ENCODE peak calls at places on chromosome 16, in five cellular contexts. One of them, this sample, is unnamed.
A peak's percentile ranks its signal among the peaks of the same experiment; 100 is the strongest.

GRCh38 chr16:69179255-69180010 is 7.5 kb upstream of the SNTB2 start:
- DNase-seq in NT2/D1: no peak
- DNase-seq in GM12878: no peak
- DNase-seq in H1: no peak
- DNase-seq in HepG2: peak; percentile 40
- DNase-seq in this sample: no peak

GRCh38 chr16:71430744-71431143 is 11.1 kb downstream of the TLE7 start:
- DNase-seq in NT2/D1: no peak
- DNase-seq in GM12878: no peak
- DNase-seq in H1: no peak
- DNase-seq in HepG2: no peak
- DNase-seq in this sample: no peak

GRCh38 chr16:50611332-50611934 is 63.2 kb downstream of the NKD1 start:
- DNase-seq in NT2/D1: no peak
- DNase-seq in GM12878: no peak
- DNase-seq in H1: no peak
- DNase-seq in HepG2: peak; percentile 40
- DNase-seq in this sample: no peak

GRCh38 chr16:54928421-54929089 is 2.1 kb upstream of the IRX5 start:
- DNase-seq in NT2/D1: no peak
- DNase-seq in GM12878: no peak
- DNase-seq in H1: no peak
- DNase-seq in HepG2: no peak
- DNase-seq in this sample: peak; percentile 45

GRCh38 chr16:27547134-27547533 is 2.6 kb downstream of the GTF3C1 start:
- DNase-seq in NT2/D1: no peak
- DNase-seq in GM12878: no peak
- DNase-seq in H1: no peak
- DNase-seq in HepG2: no peak
- DNase-seq in this sample: no peak

GRCh38 chr16:2341456-2342447 is 1.2 kb upstream of the ABCA3 start:
- DNase-seq in NT2/D1: no peak
- DNase-seq in GM12878: no peak
- DNase-seq in H1: no peak
- DNase-seq in HepG2: no peak
- DNase-seq in this sample: no peak

GRCh38 chr16:54140057-54140787 is 146.4 kb downstream of the IRX3 start:
- DNase-seq in NT2/D1: no peak
- DNase-seq in GM12878: no peak
- DNase-seq in H1: no peak
- DNase-seq in HepG2: peak; percentile 53
- DNase-seq in this sample: no peak

GRCh38 chr16:27677300-27677699 is 127.4 kb downstream of the KATNIP start:
- DNase-seq in NT2/D1: no peak
- DNase-seq in GM12878: no peak
- DNase-seq in H1: no peak
- DNase-seq in HepG2: peak; percentile 21
- DNase-seq in this sample: no peak

GRCh38 chr16:85399583-85400284 is 213.4 kb upstream of the GSE1 start:
- DNase-seq in NT2/D1: no peak
- DNase-seq in GM12878: no peak
- DNase-seq in H1: no peak
- DNase-seq in HepG2: no peak
- DNase-seq in this sample: no peak

GRCh38 chr16:19316846-19317245 is 31.3 kb downstream of the CLEC19A start:
- DNase-seq in NT2/D1: peak; percentile 63
- DNase-seq in GM12878: no peak
- DNase-seq in H1: no peak
- DNase-seq in HepG2: no peak
- DNase-seq in this sample: no peak

GRCh38 chr16:11045846-11046245 is 101.5 kb downstream of the CLEC16A start:
- DNase-seq in NT2/D1: no peak
- DNase-seq in GM12878: no peak
- DNase-seq in H1: no peak
- DNase-seq in HepG2: no peak
- DNase-seq in this sample: no peak

GRCh38 chr16:21611546-21612384 is 12.4 kb downstream of the METTL9 start:
- DNase-seq in NT2/D1: no peak
- DNase-seq in GM12878: no peak
- DNase-seq in H1: no peak
- DNase-seq in HepG2: no peak
- DNase-seq in this sample: no peak

GRCh38 chr16:67147437-67148140 is 3.2 kb downstream of the B3GNT9 start:
- DNase-seq in NT2/D1: no peak
- DNase-seq in GM12878: no peak
- DNase-seq in H1: no peak
- DNase-seq in HepG2: no peak
- DNase-seq in this sample: no peak

GRCh38 chr16:61263400-61263799 is 772.8 kb downstream of the CDH8 start:
- DNase-seq in NT2/D1: peak; percentile 38
- DNase-seq in GM12878: no peak
- DNase-seq in H1: no peak
- DNase-seq in HepG2: no peak
- DNase-seq in this sample: no peak

GRCh38 chr16:68219708-68220378 is 16.1 kb downstream of the ESRP2 start:
- DNase-seq in NT2/D1: no peak
- DNase-seq in GM12878: no peak
- DNase-seq in H1: no peak
- DNase-seq in HepG2: no peak
- DNase-seq in this sample: no peak

GRCh38 chr16:51624083-51624775 is 473.2 kb upstream of the SALL1 start:
- DNase-seq in NT2/D1: no peak
- DNase-seq in GM12878: no peak
- DNase-seq in H1: no peak
- DNase-seq in HepG2: no peak
- DNase-seq in this sample: no peak

GRCh38 chr16:66361604-66362135 is 4.8 kb upstream of the CDH5 start:
- DNase-seq in NT2/D1: no peak
- DNase-seq in GM12878: no peak
- DNase-seq in H1: no peak
- DNase-seq in HepG2: no peak
- DNase-seq in this sample: no peak

GRCh38 chr16:85211247-85211910 is 99.1 kb upstream of the CIBAR2 start:
- DNase-seq in NT2/D1: no peak
- DNase-seq in GM12878: no peak
- DNase-seq in H1: no peak
- DNase-seq in HepG2: no peak
- DNase-seq in this sample: no peak

GRCh38 chr16:66476328-66477027 is 49.4 kb downstream of the BEAN1 start:
- DNase-seq in NT2/D1: no peak
- DNase-seq in GM12878: no peak
- DNase-seq in H1: no peak
- DNase-seq in HepG2: no peak
- DNase-seq in this sample: peak; percentile 65

GRCh38 chr16:11554054-11554453 is 32.7 kb downstream of the LITAF start:
- DNase-seq in NT2/D1: no peak
- DNase-seq in GM12878: no peak
- DNase-seq in H1: no peak
- DNase-seq in HepG2: no peak
- DNase-seq in this sample: no peak

GRCh38 chr16:17397499-17397891 is 73.3 kb downstream of the XYLT1 start:
- DNase-seq in NT2/D1: no peak
- DNase-seq in GM12878: no peak
- DNase-seq in H1: no peak
- DNase-seq in HepG2: peak; percentile 61
- DNase-seq in this sample: no peak

GRCh38 chr16:165218-165538 is 600 bp upstream of the HBM start:
- DNase-seq in NT2/D1: no peak
- DNase-seq in GM12878: no peak
- DNase-seq in H1: no peak
- DNase-seq in HepG2: no peak
- DNase-seq in this sample: no peak

DNA sequence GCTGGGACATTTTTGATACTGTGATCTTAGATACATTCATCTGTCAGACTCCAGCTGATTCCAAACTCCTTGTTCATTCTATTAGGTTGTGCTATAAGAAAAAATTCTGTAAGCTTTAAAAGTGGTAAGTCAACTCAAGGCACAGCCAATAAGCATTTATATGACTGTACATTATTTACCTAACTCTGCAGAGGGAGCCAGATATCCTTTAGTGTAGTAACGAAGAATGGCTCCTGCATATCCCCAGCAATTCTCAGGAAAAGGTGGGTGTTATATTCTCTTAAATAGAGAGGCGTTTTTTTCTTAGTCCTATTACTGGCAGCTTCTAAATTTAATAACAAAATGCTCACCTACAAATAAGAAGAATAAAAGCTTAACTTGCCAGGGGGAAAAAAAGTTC is 374.3 kb upstream of the GOT2 start:
- DNase-seq in NT2/D1: no peak
- DNase-seq in GM12878: no peak
- DNase-seq in H1: no peak
- DNase-seq in HepG2: no peak
- DNase-seq in this sample: no peak
- TF ChIP-seq SUZ12 in NT2/D1: no peak
- TF ChIP-seq SUZ12 in GM12878: no peak
- TF ChIP-seq SUZ12 in H1: no peak
- TF ChIP-seq SUZ12 in HepG2: no peak
- TF ChIP-seq SUZ12 in this sample: no peak

DNA sequence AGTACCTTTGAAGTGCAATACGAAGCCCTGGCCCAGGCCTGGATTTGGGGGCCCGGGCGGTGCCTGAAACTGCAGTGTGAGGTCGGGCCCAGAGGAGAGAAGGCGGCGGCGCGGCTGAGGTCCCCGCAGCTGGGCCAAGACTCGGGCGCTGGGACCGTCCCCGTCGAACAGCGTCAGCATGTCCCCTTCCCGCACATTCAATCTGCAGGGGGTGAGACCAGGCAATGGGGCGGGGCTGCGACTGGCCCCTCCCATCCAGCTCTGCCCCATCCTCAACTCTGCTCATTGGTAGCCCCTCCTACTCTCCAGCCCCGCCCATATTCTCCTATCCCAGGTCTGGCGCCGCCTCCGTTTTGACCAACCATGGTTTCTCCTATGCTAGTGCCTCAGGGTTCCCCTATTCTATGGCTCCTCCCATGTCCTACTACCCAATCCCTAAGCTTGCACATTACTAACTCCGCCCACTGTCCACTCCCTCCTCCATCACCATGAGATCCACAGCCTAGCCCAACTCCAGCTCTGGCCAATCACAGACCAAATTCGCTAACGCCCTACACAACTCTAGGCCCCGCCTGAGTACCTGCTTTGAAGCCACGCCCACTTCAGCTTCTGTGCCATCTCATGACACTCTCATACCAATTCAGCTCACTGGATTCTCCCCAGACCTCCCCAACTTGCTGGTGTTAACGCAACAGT is 14.4 kb upstream of the CDIPT start:
- DNase-seq in NT2/D1: peak; percentile 92
- DNase-seq in GM12878: peak; percentile 40
- DNase-seq in H1: peak; percentile 99
- DNase-seq in HepG2: no peak
- DNase-seq in this sample: peak; percentile 94
- TF ChIP-seq SUZ12 in NT2/D1: no peak
- TF ChIP-seq SUZ12 in GM12878: no peak
- TF ChIP-seq SUZ12 in H1: no peak
- TF ChIP-seq SUZ12 in HepG2: no peak
- TF ChIP-seq SUZ12 in this sample: no peak

GRCh38 chr16:48632137-48632774 is 22.3 kb upstream of the N4BP1 start:
- DNase-seq in NT2/D1: no peak
- DNase-seq in GM12878: no peak
- DNase-seq in H1: no peak
- DNase-seq in HepG2: peak; percentile 80
- DNase-seq in this sample: no peak

GRCh38 chr16:48629531-48629930 is 19.6 kb upstream of the N4BP1 start:
- DNase-seq in NT2/D1: no peak
- DNase-seq in GM12878: no peak
- DNase-seq in H1: no peak
- DNase-seq in HepG2: no peak
- DNase-seq in this sample: no peak

GRCh38 chr16:48627148-48627547 is 17.2 kb upstream of the N4BP1 start:
- DNase-seq in NT2/D1: no peak
- DNase-seq in GM12878: no peak
- DNase-seq in H1: no peak
- DNase-seq in HepG2: no peak
- DNase-seq in this sample: no peak

GRCh38 chr16:48629016-48629415 is 19.0 kb upstream of the N4BP1 start:
- DNase-seq in NT2/D1: no peak
- DNase-seq in GM12878: no peak
- DNase-seq in H1: no peak
- DNase-seq in HepG2: no peak
- DNase-seq in this sample: no peak

GRCh38 chr16:48628359-48628985 is 18.5 kb upstream of the N4BP1 start:
- DNase-seq in NT2/D1: no peak
- DNase-seq in GM12878: no peak
- DNase-seq in H1: no peak
- DNase-seq in HepG2: no peak
- DNase-seq in this sample: no peak
- TF ChIP-seq SUZ12 in NT2/D1: no peak
- TF ChIP-seq SUZ12 in GM12878: no peak
- TF ChIP-seq SUZ12 in H1: no peak
- TF ChIP-seq SUZ12 in HepG2: no peak
- TF ChIP-seq SUZ12 in this sample: no peak

GRCh38 chr16:8047711-8048110 is 542.6 kb downstream of the TMEM114 start:
- DNase-seq in NT2/D1: no peak
- DNase-seq in GM12878: no peak
- DNase-seq in H1: no peak
- DNase-seq in HepG2: no peak
- DNase-seq in this sample: no peak
- TF ChIP-seq SUZ12 in NT2/D1: no peak
- TF ChIP-seq SUZ12 in GM12878: no peak
- TF ChIP-seq SUZ12 in H1: no peak
- TF ChIP-seq SUZ12 in HepG2: no peak
- TF ChIP-seq SUZ12 in this sample: no peak

DNA sequence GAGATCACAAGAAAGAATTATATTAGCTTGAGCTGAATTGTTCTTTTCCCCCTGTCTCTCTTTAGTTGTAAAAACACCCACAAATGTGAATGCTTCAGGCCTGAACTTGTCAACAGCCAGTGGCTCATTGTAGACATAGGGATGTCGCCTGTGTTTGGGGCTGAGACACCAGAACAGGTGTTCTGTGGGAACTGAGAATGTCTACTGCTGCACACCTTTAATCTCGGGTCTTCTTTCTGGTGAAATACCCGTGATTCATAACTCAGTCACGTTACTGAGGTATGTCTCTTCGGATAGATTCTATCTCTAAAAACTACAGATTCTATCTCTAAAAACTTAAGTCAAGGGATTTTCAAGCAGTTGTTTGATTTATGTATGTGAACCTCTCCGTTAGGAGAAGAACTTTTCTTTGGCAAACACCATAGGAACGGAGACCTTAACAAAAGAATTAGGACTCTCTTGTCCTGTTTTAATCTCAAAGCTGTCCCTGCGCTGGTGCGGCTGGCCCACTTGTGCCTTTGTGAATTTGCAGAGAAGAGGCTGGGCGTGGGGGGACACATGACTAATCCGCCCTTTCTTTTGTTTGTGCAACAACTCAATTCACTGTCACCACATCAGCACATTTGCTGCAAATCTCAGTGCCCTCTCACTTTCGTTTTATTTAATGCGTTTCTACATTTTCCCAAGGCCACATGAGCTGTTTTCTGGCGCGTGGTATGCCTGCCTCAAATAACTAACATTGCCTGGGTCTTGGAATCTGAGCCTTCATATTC is 643.0 kb downstream of the MAF start:
- DNase-seq in NT2/D1: no peak
- DNase-seq in GM12878: no peak
- DNase-seq in H1: no peak
- DNase-seq in HepG2: no peak
- DNase-seq in this sample: no peak
- TF ChIP-seq SUZ12 in NT2/D1: no peak
- TF ChIP-seq SUZ12 in GM12878: no peak
- TF ChIP-seq SUZ12 in H1: no peak
- TF ChIP-seq SUZ12 in HepG2: no peak
- TF ChIP-seq SUZ12 in this sample: no peak

This sample was measured in HEK293T.